ENCODE peak calls at places on chromosomes 12 and 14, in seven cellular contexts. One of them, this sample, is unnamed.

GRCh38 chr14:102560436-102561261 is 31.8 kb upstream of the RCOR1 start:
- DNase-seq in RPMI7951: no peak
- DNase-seq in neural crest cell: no peak
- DNase-seq in NCI-H1105: no peak
- DNase-seq in upper lobe of right lung: no peak
- DNase-seq in posterior vena cava: no peak
- DNase-seq in lower leg skin: no peak
- DNase-seq in this sample: no peak

GRCh38 chr14:34733245-34733644 is 18.9 kb upstream of the CFL2 start:
- DNase-seq in RPMI7951: no peak
- DNase-seq in neural crest cell: no peak
- DNase-seq in NCI-H1105: no peak
- DNase-seq in upper lobe of right lung: no peak
- DNase-seq in posterior vena cava: no peak
- DNase-seq in lower leg skin: no peak
- DNase-seq in this sample: no peak

GRCh38 chr12:108568653-108569154 is 6.3 kb downstream of the ISCU start:
- DNase-seq in RPMI7951: no peak
- DNase-seq in neural crest cell: no peak
- DNase-seq in NCI-H1105: no peak
- DNase-seq in upper lobe of right lung: no peak
- DNase-seq in posterior vena cava: peak; percentile 38
- DNase-seq in lower leg skin: peak; percentile 69
- DNase-seq in this sample: no peak

GRCh38 chr12:67354966-67355365 is 85.8 kb downstream of the CAND1 start:
- DNase-seq in RPMI7951: peak; percentile 40
- DNase-seq in neural crest cell: no peak
- DNase-seq in NCI-H1105: no peak
- DNase-seq in upper lobe of right lung: no peak
- DNase-seq in posterior vena cava: no peak
- DNase-seq in lower leg skin: no peak
- DNase-seq in this sample: no peak

GRCh38 chr12:115158816-115159215 is 474.8 kb upstream of the TBX3 start:
- DNase-seq in RPMI7951: no peak
- DNase-seq in neural crest cell: no peak
- DNase-seq in NCI-H1105: no peak
- DNase-seq in upper lobe of right lung: no peak
- DNase-seq in posterior vena cava: no peak
- DNase-seq in lower leg skin: no peak
- DNase-seq in this sample: no peak

GRCh38 chr12:1217191-1217949 is 226.3 kb downstream of the ERC1 start:
- DNase-seq in RPMI7951: peak; percentile 78
- DNase-seq in neural crest cell: no peak
- DNase-seq in NCI-H1105: no peak
- DNase-seq in upper lobe of right lung: no peak
- DNase-seq in posterior vena cava: no peak
- DNase-seq in lower leg skin: no peak
- DNase-seq in this sample: no peak

GRCh38 chr14:92460916-92461579 is 52.5 kb upstream of the RIN3 start:
- DNase-seq in RPMI7951: peak; percentile 14
- DNase-seq in neural crest cell: no peak
- DNase-seq in NCI-H1105: no peak
- DNase-seq in upper lobe of right lung: no peak
- DNase-seq in posterior vena cava: no peak
- DNase-seq in lower leg skin: peak; percentile 83
- DNase-seq in this sample: peak; percentile 29

GRCh38 chr12:51846911-51847829 is 1.3 kb downstream of the FIGNL2 start:
- DNase-seq in RPMI7951: no peak
- DNase-seq in neural crest cell: peak; percentile 59
- DNase-seq in NCI-H1105: no peak
- DNase-seq in upper lobe of right lung: peak; percentile 71
- DNase-seq in posterior vena cava: no peak
- DNase-seq in lower leg skin: peak; percentile 92
- DNase-seq in this sample: no peak

GRCh38 chr12:39240573-39240972 is 202.3 kb downstream of the KIF21A start:
- DNase-seq in RPMI7951: no peak
- DNase-seq in neural crest cell: no peak
- DNase-seq in NCI-H1105: no peak
- DNase-seq in upper lobe of right lung: no peak
- DNase-seq in posterior vena cava: no peak
- DNase-seq in lower leg skin: no peak
- DNase-seq in this sample: no peak

GRCh38 chr12:119614705-119615104 is 21.1 kb downstream of the TMEM233 start:
- DNase-seq in RPMI7951: no peak
- DNase-seq in neural crest cell: no peak
- DNase-seq in NCI-H1105: no peak
- DNase-seq in upper lobe of right lung: no peak
- DNase-seq in posterior vena cava: no peak
- DNase-seq in lower leg skin: no peak
- DNase-seq in this sample: no peak

GRCh38 chr14:28751467-28752058 is 15.0 kb upstream of the FOXG1 start:
- DNase-seq in RPMI7951: peak; percentile 58
- DNase-seq in neural crest cell: peak; percentile 60
- DNase-seq in NCI-H1105: peak; percentile 25
- DNase-seq in upper lobe of right lung: no peak
- DNase-seq in posterior vena cava: no peak
- DNase-seq in lower leg skin: no peak
- DNase-seq in this sample: no peak

GRCh38 chr12:66931091-66931490 is 252.2 kb upstream of the GRIP1 start:
- DNase-seq in RPMI7951: no peak
- DNase-seq in neural crest cell: no peak
- DNase-seq in NCI-H1105: no peak
- DNase-seq in upper lobe of right lung: no peak
- DNase-seq in posterior vena cava: no peak
- DNase-seq in lower leg skin: no peak
- DNase-seq in this sample: no peak

GRCh38 chr12:113115455-113116126 is 20.0 kb downstream of the RASAL1 start:
- DNase-seq in RPMI7951: no peak
- DNase-seq in neural crest cell: no peak
- DNase-seq in NCI-H1105: no peak
- DNase-seq in upper lobe of right lung: no peak
- DNase-seq in posterior vena cava: no peak
- DNase-seq in lower leg skin: no peak
- DNase-seq in this sample: no peak

GRCh38 chr12:88615490-88615889 is 35.2 kb upstream of the KITLG start:
- DNase-seq in RPMI7951: no peak
- DNase-seq in neural crest cell: no peak
- DNase-seq in NCI-H1105: no peak
- DNase-seq in upper lobe of right lung: no peak
- DNase-seq in posterior vena cava: no peak
- DNase-seq in lower leg skin: no peak
- DNase-seq in this sample: no peak

GRCh38 chr12:110279976-110280783 is 867 bp upstream of the ATP2A2 start:
- DNase-seq in RPMI7951: no peak
- DNase-seq in neural crest cell: no peak
- DNase-seq in NCI-H1105: peak; percentile 49
- DNase-seq in upper lobe of right lung: no peak
- DNase-seq in posterior vena cava: peak; percentile 86
- DNase-seq in lower leg skin: peak; percentile 86
- DNase-seq in this sample: no peak

GRCh38 chr12:41250748-41251147 is 62.6 kb downstream of the PDZRN4 start:
- DNase-seq in RPMI7951: no peak
- DNase-seq in neural crest cell: no peak
- DNase-seq in NCI-H1105: no peak
- DNase-seq in upper lobe of right lung: no peak
- DNase-seq in posterior vena cava: no peak
- DNase-seq in lower leg skin: no peak
- DNase-seq in this sample: no peak

GRCh38 chr14:77459072-77459723 is 1.3 kb downstream of the AHSA1 start:
- DNase-seq in RPMI7951: peak; percentile 54
- DNase-seq in neural crest cell: peak; percentile 61
- DNase-seq in NCI-H1105: peak; percentile 10
- DNase-seq in upper lobe of right lung: no peak
- DNase-seq in posterior vena cava: no peak
- DNase-seq in lower leg skin: no peak
- DNase-seq in this sample: no peak

GRCh38 chr12:116592116-116592637 is 33.0 kb downstream of the MAP1LC3B2 start:
- DNase-seq in RPMI7951: no peak
- DNase-seq in neural crest cell: no peak
- DNase-seq in NCI-H1105: no peak
- DNase-seq in upper lobe of right lung: peak; percentile 83
- DNase-seq in posterior vena cava: peak; percentile 84
- DNase-seq in lower leg skin: peak; percentile 87
- DNase-seq in this sample: no peak

GRCh38 chr14:32372154-32372553 is 43.1 kb downstream of the AKAP6 start:
- DNase-seq in RPMI7951: peak; percentile 72
- DNase-seq in neural crest cell: no peak
- DNase-seq in NCI-H1105: no peak
- DNase-seq in upper lobe of right lung: no peak
- DNase-seq in posterior vena cava: no peak
- DNase-seq in lower leg skin: no peak
- DNase-seq in this sample: no peak

GRCh38 chr12:54565658-54566552 is 16.5 kb downstream of the PDE1B start:
- DNase-seq in RPMI7951: no peak
- DNase-seq in neural crest cell: no peak
- DNase-seq in NCI-H1105: no peak
- DNase-seq in upper lobe of right lung: no peak
- DNase-seq in posterior vena cava: no peak
- DNase-seq in lower leg skin: no peak
- DNase-seq in this sample: no peak

GRCh38 chr12:53505086-53505485 is 2.2 kb downstream of the NPFF start:
- DNase-seq in RPMI7951: peak; percentile 63
- DNase-seq in neural crest cell: no peak
- DNase-seq in NCI-H1105: no peak
- DNase-seq in upper lobe of right lung: no peak
- DNase-seq in posterior vena cava: peak; percentile 89
- DNase-seq in lower leg skin: no peak
- DNase-seq in this sample: no peak